ENCODE peak calls at places on chromosomes 4 and X, in five cellular contexts. One of them, this sample, is unnamed.

GRCh38 chr4:76758290-76758882 is 139.6 kb downstream of the SOWAHB start:
- DNase-seq in K562: peak
- DNase-seq in HepG2: peak
- DNase-seq in GM12878: no peak
- DNase-seq in H1: peak
- DNase-seq in this sample: peak

GRCh38 chr4:124372916-124373315 is 339.6 kb downstream of the ANKRD50 start:
- DNase-seq in K562: no peak
- DNase-seq in HepG2: no peak
- DNase-seq in GM12878: no peak
- DNase-seq in H1: no peak
- DNase-seq in this sample: no peak

GRCh38 chr4:153790962-153791551 is 2.2 kb upstream of the SFRP2 start:
- DNase-seq in K562: no peak
- DNase-seq in HepG2: no peak
- DNase-seq in GM12878: no peak
- DNase-seq in H1: peak
- DNase-seq in this sample: no peak

GRCh38 chr4:144894525-144894924 is 203.5 kb downstream of the ANAPC10 start:
- DNase-seq in K562: no peak
- DNase-seq in HepG2: no peak
- DNase-seq in GM12878: no peak
- DNase-seq in H1: no peak
- DNase-seq in this sample: peak

GRCh38 chr4:187215438-187215837 is 491.8 kb upstream of the FAT1 start:
- DNase-seq in K562: no peak
- DNase-seq in HepG2: no peak
- DNase-seq in GM12878: no peak
- DNase-seq in H1: no peak
- DNase-seq in this sample: no peak

GRCh38 chr4:146520894-146521542 is 722 bp downstream of the SLC10A7 start:
- DNase-seq in K562: peak
- DNase-seq in HepG2: peak
- DNase-seq in GM12878: peak
- DNase-seq in H1: no peak
- DNase-seq in this sample: no peak

GRCh38 chr4:38106301-38106700 is 146.1 kb downstream of the PTTG2 start:
- DNase-seq in K562: no peak
- DNase-seq in HepG2: no peak
- DNase-seq in GM12878: no peak
- DNase-seq in H1: no peak
- DNase-seq in this sample: no peak

GRCh38 chr4:167887726-167888125 is 204.6 kb upstream of the ANXA10 start:
- DNase-seq in K562: no peak
- DNase-seq in HepG2: no peak
- DNase-seq in GM12878: no peak
- DNase-seq in H1: no peak
- DNase-seq in this sample: no peak

DNA sequence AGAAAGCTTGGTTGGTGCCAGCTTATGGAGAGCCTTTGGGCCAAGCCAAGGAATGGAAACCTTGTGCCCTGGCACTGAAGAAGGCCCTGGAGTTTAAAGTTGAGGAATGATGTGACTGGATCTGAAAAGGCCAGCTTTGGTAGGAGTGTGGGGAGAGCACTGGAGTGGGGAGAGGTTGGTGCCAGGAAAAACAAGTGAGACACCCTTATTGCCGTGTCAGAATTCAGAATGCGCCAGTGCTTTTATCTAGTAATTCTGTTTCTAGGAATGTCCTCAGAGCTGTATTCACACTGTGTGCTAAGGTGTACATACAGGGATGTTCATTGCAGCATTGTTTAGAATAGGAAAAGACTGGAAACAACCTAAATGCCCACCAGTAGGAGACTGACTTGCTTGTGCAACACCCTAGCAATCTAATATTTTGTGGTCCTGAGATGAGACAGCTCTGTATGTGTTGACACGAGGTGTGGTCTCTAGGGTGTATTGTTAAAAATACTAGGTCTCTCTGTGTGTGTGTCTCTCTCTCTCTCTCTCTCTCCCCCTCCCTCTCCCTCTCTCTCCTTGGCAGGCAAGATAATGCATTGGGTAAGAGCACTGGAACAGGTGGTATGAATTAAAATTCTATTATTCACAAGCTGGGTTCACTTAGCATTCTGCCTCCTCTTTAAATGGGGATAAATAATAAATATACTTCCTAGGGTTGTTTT is 107.8 kb downstream of the GATB start:
- DNase-seq in K562: no peak
- DNase-seq in HepG2: no peak
- DNase-seq in GM12878: no peak
- DNase-seq in H1: no peak
- DNase-seq in this sample: no peak
- TF ChIP-seq CEBPB in K562: no peak
- TF ChIP-seq CEBPB in HepG2: no peak
- TF ChIP-seq CEBPB in GM12878: no peak
- TF ChIP-seq CEBPB in H1: no peak
- TF ChIP-seq CEBPB in this sample: no peak

GRCh38 chr4:1588306-1588705 is 95.8 kb downstream of the FAM53A start:
- DNase-seq in K562: no peak
- DNase-seq in HepG2: no peak
- DNase-seq in GM12878: no peak
- DNase-seq in H1: no peak
- DNase-seq in this sample: no peak

GRCh38 chr4:1589098-1589497 is 95.0 kb downstream of the FAM53A start:
- DNase-seq in K562: no peak
- DNase-seq in HepG2: no peak
- DNase-seq in GM12878: no peak
- DNase-seq in H1: no peak
- DNase-seq in this sample: no peak

GRCh38 chr4:1591107-1591506 is 93.0 kb downstream of the FAM53A start:
- DNase-seq in K562: no peak
- DNase-seq in HepG2: no peak
- DNase-seq in GM12878: no peak
- DNase-seq in H1: no peak
- DNase-seq in this sample: no peak

GRCh38 chr4:1592179-1593037 is 91.7 kb downstream of the FAM53A start:
- DNase-seq in K562: peak
- DNase-seq in HepG2: no peak
- DNase-seq in GM12878: no peak
- DNase-seq in H1: no peak
- DNase-seq in this sample: no peak

DNA sequence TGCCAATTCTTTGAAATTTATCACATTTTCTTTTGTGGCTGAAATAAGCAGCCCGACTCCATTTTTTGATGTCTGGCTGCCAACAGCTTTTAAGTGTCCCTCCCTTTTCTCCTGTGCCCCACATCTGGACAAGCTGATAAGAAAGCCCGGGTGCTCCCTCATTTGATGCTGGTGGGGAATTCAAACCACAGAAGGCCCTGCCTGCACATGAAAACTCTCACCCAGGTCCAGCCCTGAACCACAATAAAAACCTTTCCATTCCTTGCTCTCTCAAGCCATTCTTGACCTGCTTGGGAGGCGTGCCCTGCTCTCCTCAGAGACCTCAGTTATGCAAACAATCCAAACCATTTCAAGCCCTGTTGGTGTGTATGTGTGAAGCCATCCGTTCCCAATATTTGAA is 93.9 kb downstream of the FAM53A start:
- DNase-seq in K562: peak
- DNase-seq in HepG2: no peak
- DNase-seq in GM12878: no peak
- DNase-seq in H1: no peak
- DNase-seq in this sample: no peak
- TF ChIP-seq YY1 in K562: no peak
- TF ChIP-seq YY1 in HepG2: no peak
- TF ChIP-seq YY1 in GM12878: no peak
- TF ChIP-seq YY1 in H1: no peak
- TF ChIP-seq YY1 in this sample: no peak

GRCh38 chr4:113050837-113051236 is 1.4 kb downstream of the ANK2 start:
- DNase-seq in K562: no peak
- DNase-seq in HepG2: no peak
- DNase-seq in GM12878: no peak
- DNase-seq in H1: no peak
- DNase-seq in this sample: no peak

GRCh38 chr4:113052379-113052951 is 3.0 kb downstream of the ANK2 start:
- DNase-seq in K562: no peak
- DNase-seq in HepG2: no peak
- DNase-seq in GM12878: peak
- DNase-seq in H1: no peak
- DNase-seq in this sample: no peak

GRCh38 chr4:113050361-113050760 is 908 bp downstream of the ANK2 start:
- DNase-seq in K562: no peak
- DNase-seq in HepG2: no peak
- DNase-seq in GM12878: no peak
- DNase-seq in H1: no peak
- DNase-seq in this sample: no peak

GRCh38 chr4:113051361-113051760 is 1.9 kb downstream of the ANK2 start:
- DNase-seq in K562: no peak
- DNase-seq in HepG2: no peak
- DNase-seq in GM12878: no peak
- DNase-seq in H1: no peak
- DNase-seq in this sample: no peak

DNA sequence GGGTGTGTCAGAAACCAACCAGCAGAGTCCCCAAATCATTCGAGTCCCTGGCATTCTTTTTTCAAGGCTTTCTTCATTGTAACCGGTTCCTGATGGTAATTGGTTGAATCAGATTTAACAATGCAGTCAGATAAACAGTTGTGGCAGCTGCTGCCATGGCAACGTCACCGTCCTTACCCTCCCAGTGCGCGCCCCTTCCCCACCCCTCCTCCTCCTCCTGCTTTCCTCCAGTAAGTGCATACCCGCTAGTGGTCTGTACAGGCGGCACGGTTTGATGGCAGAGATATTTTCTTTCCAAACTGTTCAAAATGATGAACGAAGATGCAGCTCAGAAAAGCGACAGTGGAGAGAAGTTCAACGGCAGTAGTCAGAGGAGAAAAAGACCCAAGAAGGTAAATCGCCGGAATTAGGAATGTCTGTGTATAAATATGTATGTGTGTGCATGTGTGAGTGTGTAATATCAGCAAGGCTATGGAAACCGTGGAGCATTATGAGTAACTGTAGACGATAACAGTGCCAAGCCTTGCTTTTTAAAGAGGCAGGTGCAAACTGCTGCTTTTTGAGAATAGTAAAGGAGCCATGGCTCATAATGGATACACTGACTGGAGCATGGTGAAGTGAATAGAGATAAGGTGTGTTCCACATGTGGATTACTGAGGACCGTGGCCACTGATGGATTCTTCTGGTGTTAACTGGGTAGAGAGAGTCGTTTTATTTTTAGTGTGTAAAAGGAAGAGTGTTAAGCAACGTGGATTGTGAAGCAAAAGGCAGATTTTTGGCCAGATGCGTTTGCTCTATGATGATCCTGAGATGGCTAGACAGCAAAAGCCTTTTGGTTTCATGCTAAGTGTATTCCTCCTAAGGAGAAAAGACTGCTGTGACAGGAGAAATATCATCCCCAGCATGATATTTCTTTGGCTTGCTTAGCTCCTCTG is at the start of gene ANK2:
- DNase-seq in K562: no peak
- DNase-seq in HepG2: no peak
- DNase-seq in GM12878: no peak
- DNase-seq in H1: peak
- DNase-seq in this sample: no peak
- H2AFZ ChIP-seq in K562: no peak
- H2AFZ ChIP-seq in HepG2: no peak
- H2AFZ ChIP-seq in GM12878: no peak
- H2AFZ ChIP-seq in H1: no peak
- H2AFZ ChIP-seq in this sample: no peak

GRCh38 chrX:101219840-101220191 is 230 bp downstream of the DRP2 start:
- DNase-seq in K562: no peak
- DNase-seq in HepG2: no peak
- DNase-seq in GM12878: no peak
- DNase-seq in H1: no peak
- DNase-seq in this sample: no peak

GRCh38 chrX:101219116-101219839 is at the start of gene DRP2:
- DNase-seq in K562: no peak
- DNase-seq in HepG2: no peak
- DNase-seq in GM12878: no peak
- DNase-seq in H1: peak
- DNase-seq in this sample: no peak

GRCh38 chrX:101223226-101223625 is 3.6 kb downstream of the DRP2 start:
- DNase-seq in K562: no peak
- DNase-seq in HepG2: no peak
- DNase-seq in GM12878: no peak
- DNase-seq in H1: no peak
- DNase-seq in this sample: no peak

GRCh38 chrX:101217689-101218088 is 1.9 kb upstream of the DRP2 start:
- DNase-seq in K562: no peak
- DNase-seq in HepG2: no peak
- DNase-seq in GM12878: no peak
- DNase-seq in H1: no peak
- DNase-seq in this sample: no peak

GRCh38 chrX:101220881-101221280 is 1.3 kb downstream of the DRP2 start:
- DNase-seq in K562: no peak
- DNase-seq in HepG2: no peak
- DNase-seq in GM12878: no peak
- DNase-seq in H1: no peak
- DNase-seq in this sample: no peak
- TF ChIP-seq CEBPB in K562: no peak
- TF ChIP-seq CEBPB in HepG2: no peak
- TF ChIP-seq CEBPB in GM12878: no peak
- TF ChIP-seq CEBPB in H1: no peak
- TF ChIP-seq CEBPB in this sample: no peak

DNA sequence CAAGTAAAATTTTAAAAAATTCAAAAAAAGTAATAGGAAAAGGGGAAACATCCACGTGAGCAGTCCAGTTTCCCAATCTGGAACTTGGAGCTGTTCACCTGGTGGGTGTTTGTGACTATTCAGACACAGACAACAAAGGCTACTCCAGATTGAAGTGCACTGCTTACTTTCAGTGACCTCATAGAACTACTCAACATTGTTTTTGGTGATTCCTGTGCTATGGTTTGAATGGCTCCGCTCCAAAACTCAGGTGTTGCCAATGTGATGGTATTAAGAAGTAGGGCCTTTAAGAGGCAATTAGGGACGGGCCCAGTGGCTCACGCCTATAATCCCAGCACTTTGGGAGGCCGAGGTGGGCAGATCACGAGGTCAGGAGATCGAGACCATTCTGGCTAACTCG is 22.1 kb downstream of the SH3RF1 start:
- DNase-seq in K562: no peak
- DNase-seq in HepG2: no peak
- DNase-seq in GM12878: no peak
- DNase-seq in H1: no peak
- DNase-seq in this sample: no peak
- TF ChIP-seq YY1 in K562: no peak
- TF ChIP-seq YY1 in HepG2: no peak
- TF ChIP-seq YY1 in GM12878: no peak
- TF ChIP-seq YY1 in H1: no peak
- TF ChIP-seq YY1 in this sample: no peak

DNA sequence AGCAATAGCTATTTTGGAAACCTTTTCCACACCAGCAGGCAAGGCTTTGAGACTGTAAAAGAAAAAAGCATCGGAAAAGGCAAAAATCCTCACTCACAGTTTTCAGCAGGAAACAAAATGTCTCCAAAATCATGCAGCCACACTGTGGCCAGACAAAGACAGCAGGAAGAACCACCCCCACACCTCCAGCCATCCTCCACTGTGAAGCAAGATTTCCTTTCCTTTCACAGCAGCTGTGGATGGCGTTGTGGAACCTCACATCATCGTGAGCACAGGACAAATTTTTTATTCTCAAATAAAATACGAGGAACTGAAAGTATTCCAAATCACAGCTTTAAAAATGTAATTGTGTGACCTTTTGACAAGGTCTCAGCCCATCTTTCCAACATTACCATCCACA is 351.7 kb upstream of the NOCT start:
- DNase-seq in K562: no peak
- DNase-seq in HepG2: no peak
- DNase-seq in GM12878: no peak
- DNase-seq in H1: no peak
- DNase-seq in this sample: no peak
- H2AFZ ChIP-seq in K562: peak
- H2AFZ ChIP-seq in HepG2: no peak
- H2AFZ ChIP-seq in GM12878: no peak
- H2AFZ ChIP-seq in H1: peak
- H2AFZ ChIP-seq in this sample: no peak

This sample was measured in HCT116.